ENCODE peak calls at places on chromosomes 3 and 15, in four cellular contexts. I is CD8-positive, alpha-beta T cell; V is kidney; K is psoas muscle. T is an unnamed sample.
A peak's percentile ranks its signal among the peaks of the same experiment; 100 is the strongest.

GRCh38 chr15:83320831-83321230 is 36.4 kb upstream of the BNC1 start:
- DNase-seq in I (no peak), V (no peak), K (no peak), T (no peak)

GRCh38 chr3:194269610-194270145 is 81.5 kb downstream of the CPN2 start:
- DNase-seq in I (no peak), V (peak; percentile 96), K (peak; percentile 85), T (peak; percentile 66)

GRCh38 chr3:171354049-171354705 is 106.0 kb downstream of the TNIK start:
- DNase-seq in V (no peak), K (no peak), I (no peak), T (no peak)

GRCh38 chr3:120526011-120526870 is 69.9 kb upstream of the NDUFB4 start:
- DNase-seq in V (no peak), K (no peak), I (no peak), T (no peak)

GRCh38 chr15:82986442-82986780 is 401 bp downstream of the RAMAC start:
- DNase-seq in I (no peak), K (no peak), V (no peak), T (no peak)

GRCh38 chr3:170426240-170426797 is 7.7 kb downstream of the CLDN11 start:
- DNase-seq in V (no peak), I (no peak), K (no peak), T (no peak)

GRCh38 chr3:46521096-46521495 is 23.3 kb downstream of the RTP3 start:
- DNase-seq in V (no peak), K (no peak), I (no peak), T (no peak)

GRCh38 chr15:75620043-75620775 is 5.3 kb downstream of the SNUPN start:
- DNase-seq in I (no peak), V (no peak), K (no peak), T (peak; percentile 26)

GRCh38 chr15:35741881-35742280 is 195.9 kb upstream of the DPH6 start:
- DNase-seq in I (no peak), K (no peak), V (no peak), T (no peak)

GRCh38 chr3:64022451-64023186 is 675 bp downstream of the PSMD6 start:
- DNase-seq in V (peak; percentile 62), I (no peak), K (no peak), T (peak; percentile 70)

GRCh38 chr3:177338697-177339219 is 141.5 kb upstream of the TBL1XR1 start:
- DNase-seq in V (no peak), I (no peak), K (no peak), T (peak; percentile 31)

GRCh38 chr3:177603137-177603603 is 405.9 kb upstream of the TBL1XR1 start:
- DNase-seq in I (no peak), K (no peak), V (no peak), T (no peak)

GRCh38 chr15:94097567-94097966 is 133.8 kb upstream of the MCTP2 start:
- DNase-seq in K (no peak), V (no peak), I (no peak), T (no peak)

GRCh38 chr15:63856711-63857458 is 23.1 kb upstream of the HERC1 start:
- DNase-seq in K (no peak), I (no peak), V (no peak), T (no peak)

GRCh38 chr15:57323806-57324589 is 52.3 kb upstream of the CGNL1 start:
- DNase-seq in K (no peak), I (no peak), V (peak; percentile 74), T (no peak)

GRCh38 chr3:41681479-41681878 is 280.4 kb downstream of the ULK4 start:
- DNase-seq in K (no peak), I (no peak), V (no peak), T (no peak)

GRCh38 chr3:114363554-114364202 is 69.8 kb downstream of the TIGIT start:
- DNase-seq in K (no peak), V (no peak), I (no peak), T (no peak)

GRCh38 chr3:59006791-59007517 is 42.9 kb downstream of the CFAP20DC start:
- DNase-seq in I (no peak), V (peak; percentile 87), K (no peak), T (peak; percentile 49)

GRCh38 chr3:186057594-186057993 is 51.3 kb downstream of the ETV5 start:
- DNase-seq in I (no peak), V (no peak), K (no peak), T (no peak)

GRCh38 chr3:22147161-22147560 is 396.2 kb upstream of the ZNF385D start:
- DNase-seq in V (no peak), I (no peak), K (no peak), T (no peak)

GRCh38 chr3:52710512-52710911 is 4.6 kb downstream of the SPCS1 start:
- DNase-seq in V (no peak), K (no peak), I (no peak), T (no peak)

GRCh38 chr3:178005961-178006360 is 530.3 kb upstream of the KCNMB2 start:
- DNase-seq in K (no peak), V (no peak), I (no peak), T (no peak)

GRCh38 chr3:193987186-193987585 is 148.8 kb upstream of the HES1 start:
- DNase-seq in K (no peak), V (no peak), I (no peak), T (no peak)

GRCh38 chr3:141915016-141915415 is 38.6 kb downstream of the ATP1B3 start:
- DNase-seq in K (no peak), V (no peak), I (no peak), T (no peak)

GRCh38 chr15:64334530-64334929 is 21.4 kb downstream of the CSNK1G1 start:
- DNase-seq in I (peak; percentile 15), V (no peak), K (no peak), T (no peak)

GRCh38 chr3:58321791-58322190 is 10.9 kb upstream of the PXK start:
- DNase-seq in I (no peak), K (no peak), V (no peak), T (no peak)

DNA sequence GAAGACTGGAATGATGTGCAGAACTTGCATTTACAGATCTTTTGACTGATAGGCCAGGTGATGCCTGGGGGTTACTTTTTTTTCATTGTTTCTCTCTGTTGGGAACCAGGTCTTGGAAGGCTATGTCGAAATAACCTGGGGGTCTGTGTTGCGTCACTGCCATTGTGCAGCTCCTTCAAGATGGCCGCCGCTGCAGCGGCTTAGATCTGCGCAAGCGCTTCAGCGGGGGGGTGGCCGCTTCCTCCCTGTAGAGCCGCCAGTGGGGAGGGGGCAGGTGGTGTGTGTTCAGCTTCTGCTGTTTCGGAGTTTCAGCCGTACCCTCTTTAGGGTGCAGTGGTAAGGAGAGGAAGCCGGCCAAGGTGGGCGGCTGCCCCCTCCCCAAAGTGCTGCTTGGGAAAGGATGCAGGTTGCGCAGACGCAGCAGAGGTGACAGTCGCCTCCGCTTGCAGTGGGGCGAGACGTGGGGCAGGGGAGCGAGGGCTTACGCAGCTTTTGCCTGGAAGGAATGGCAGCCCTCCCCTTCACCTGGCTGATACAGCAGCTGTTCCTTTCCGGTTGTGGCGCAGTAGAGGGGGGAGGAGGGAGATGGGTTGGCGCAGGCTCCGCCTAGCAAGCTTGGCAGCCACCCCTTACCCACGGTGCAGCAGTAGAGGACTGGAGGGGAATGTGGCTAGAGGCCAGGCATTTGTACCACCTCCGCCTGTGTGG is 1.5 kb downstream of the SNRPN start:
- DNase-seq in V (peak; percentile 90), I (peak; percentile 64), K (peak; percentile 72), T (peak; percentile 70)
- H3K9me3 ChIP-seq in V (no peaks in the 10 kb centered on the region), I (peaks cover 12% of the 10 kb centered on the region), K (no peaks in the 10 kb centered on the region), T (no peaks in the 10 kb centered on the region)

DNA sequence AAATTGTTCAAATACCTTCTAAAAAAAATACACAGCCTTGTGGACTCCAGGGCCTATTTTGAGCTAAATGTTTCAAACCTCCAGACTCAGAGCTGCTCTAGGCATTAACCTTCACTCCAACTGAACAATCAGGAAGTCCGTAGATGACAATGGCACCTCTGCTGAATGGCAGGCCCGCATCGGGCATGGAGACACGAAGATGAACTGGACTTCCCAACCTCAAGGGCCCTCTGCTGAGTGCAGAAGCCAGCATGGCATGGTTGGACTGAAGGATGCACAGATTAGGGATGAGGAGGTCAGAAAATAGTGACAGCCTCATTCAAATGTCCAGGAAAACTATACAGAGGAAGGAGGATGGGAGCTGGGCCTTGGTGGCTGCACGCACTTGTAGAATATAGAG is 2.2 kb downstream of the FAM174B start:
- DNase-seq in K (no peak), I (no peak), V (no peak), T (no peak)
- H3K4me1 ChIP-seq in K (no peaks in the 10 kb centered on the region), I (peaks cover 6% of the 10 kb centered on the region), V (peaks cover 9% of the 10 kb centered on the region), T (peaks cover 66% of the 10 kb centered on the region)

DNA sequence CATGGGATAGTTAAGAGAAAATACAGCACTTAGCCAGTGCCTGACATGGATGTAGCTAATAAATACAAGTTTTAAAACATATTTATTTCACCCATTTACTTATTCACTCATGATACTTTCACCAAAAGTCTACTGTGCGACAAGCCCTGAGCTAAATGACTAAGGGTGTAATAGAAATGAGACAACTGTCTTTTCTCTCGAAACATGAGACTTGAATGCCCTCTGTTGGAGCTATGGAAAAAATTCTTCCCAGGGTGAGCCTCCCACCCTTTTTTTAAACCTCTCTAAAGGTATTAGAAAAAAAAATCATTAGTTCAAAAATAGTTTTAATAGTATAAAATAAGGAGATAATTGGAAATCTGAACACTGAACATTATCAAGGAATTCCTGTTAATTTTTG is 24.3 kb upstream of the RPL14 start:
- DNase-seq in K (no peak), V (no peak), I (no peak), T (no peak)
- H3K27ac ChIP-seq in K (no peak overlapping the region), V (no peak overlapping the region), I (no peak overlapping the region), T (no peak overlapping the region)

GRCh38 chr3:154584041-154584440 is 154.1 kb upstream of the GPR149 start:
- DNase-seq in V (no peak), I (no peak), K (no peak), T (no peak)
- H3K9me3 ChIP-seq in V (no peaks in the 10 kb centered on the region), I (no peaks in the 10 kb centered on the region), K (no peaks in the 10 kb centered on the region), T (no peaks in the 10 kb centered on the region)

DNA sequence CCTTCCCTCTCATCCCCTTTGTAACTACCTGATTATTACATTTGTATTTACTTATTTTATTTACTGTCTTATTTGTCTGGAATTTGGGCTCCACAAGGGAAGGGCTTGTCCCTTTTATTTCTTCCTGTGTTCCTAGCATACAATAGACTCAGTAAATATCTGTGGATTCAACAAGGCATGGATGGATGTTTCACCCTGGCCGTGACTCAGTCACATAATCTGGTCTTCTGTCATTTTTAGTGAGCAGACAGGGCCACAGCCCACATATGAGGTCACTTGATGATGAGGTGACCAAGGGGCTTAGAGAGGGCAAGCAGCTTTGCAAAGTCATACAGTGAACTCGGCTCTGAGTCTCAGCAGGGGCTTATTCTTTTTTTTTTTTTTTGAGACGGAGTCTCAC is 7.8 kb upstream of the DAG1 start:
- DNase-seq in K (no peak), V (no peak), I (no peak), T (no peak)
- H3K4me1 ChIP-seq in K (peaks cover 9% of the 10 kb centered on the region), V (peaks cover 28% of the 10 kb centered on the region), I (no peaks in the 10 kb centered on the region), T (peaks cover 89% of the 10 kb centered on the region)